ENCODE peak calls at places on chromosomes 1 and 21, in nine cellular contexts. C is mesenchymal stem cell, H is anterior cingulate cortex, B is sciatic nerve, R is transverse colon, X is mesothelial cell of epicardium, L is memory B cell, Q is cardiac septum, M is small intestine. P is an unnamed sample.

GRCh38 chr1:44220001-44220751 is 6.9 kb downstream of the DMAP1 start:
- DNase-seq in Q (no peak), X (no peak), B (no peak), M (no peak), R (no peak), C (peak), H (no peak), L (no peak), P (no peak)

GRCh38 chr1:10791117-10791951 is 5.1 kb downstream of the CASZ1 start:
- DNase-seq in C (peak), X (no peak), R (no peak), L (no peak), M (peak), Q (no peak), H (no peak), B (no peak), P (no peak)

GRCh38 chr1:111505641-111506119 is 2.2 kb upstream of the ADORA3 start:
- DNase-seq in R (peak), Q (no peak), X (no peak), C (no peak), B (no peak), H (no peak), M (no peak), L (peak), P (no peak)

GRCh38 chr1:114219247-114219872 is 65.7 kb upstream of the SYT6 start:
- DNase-seq in M (peak), H (peak), L (no peak), C (peak), R (no peak), B (no peak), Q (no peak), X (no peak), P (no peak)

GRCh38 chr1:79161077-79161476 is 154.5 kb upstream of the ADGRL4 start:
- DNase-seq in L (no peak), M (no peak), Q (no peak), X (no peak), H (no peak), B (no peak), R (no peak), C (peak), P (no peak)

GRCh38 chr1:67973061-67973460 is 77.4 kb downstream of the DIRAS3 start:
- DNase-seq in M (no peak), C (no peak), H (no peak), Q (no peak), L (no peak), X (no peak), B (no peak), R (no peak), P (no peak)

GRCh38 chr1:35539073-35539823 is 18.0 kb downstream of the KIAA0319L start:
- DNase-seq in Q (no peak), H (no peak), B (no peak), X (no peak), R (no peak), C (no peak), L (no peak), M (peak), P (no peak)

GRCh38 chr1:15188145-15188544 is 34.6 kb downstream of the TMEM51 start:
- DNase-seq in C (no peak), L (no peak), R (no peak), B (no peak), Q (no peak), H (no peak), X (no peak), M (peak), P (no peak)

GRCh38 chr1:60831780-60832179 is 250.6 kb upstream of the NFIA start:
- DNase-seq in M (peak), B (no peak), L (no peak), X (no peak), R (no peak), Q (no peak), H (no peak), C (no peak), P (no peak)

GRCh38 chr1:94713472-94714141 is 106.5 kb upstream of the SLC44A3 start:
- DNase-seq in X (no peak), R (peak), H (no peak), L (no peak), Q (peak), M (peak), B (peak), C (peak), P (peak)

GRCh38 chr1:226547754-226548191 is 791 bp upstream of the STUM start:
- DNase-seq in R (peak), H (peak), M (peak), B (peak), C (peak), Q (peak), X (no peak), L (peak), P (peak)

GRCh38 chr1:70718086-70718630 is 307.1 kb downstream of the CTH start:
- DNase-seq in C (no peak), L (no peak), B (no peak), H (no peak), Q (no peak), M (no peak), X (no peak), R (no peak), P (no peak)

GRCh38 chr1:96306809-96307208 is 414.8 kb upstream of the PTBP2 start:
- DNase-seq in H (no peak), C (peak), L (no peak), X (no peak), Q (no peak), B (no peak), M (no peak), R (no peak), P (no peak)

GRCh38 chr1:96355961-96356360 is 365.6 kb upstream of the PTBP2 start:
- DNase-seq in Q (no peak), X (no peak), B (no peak), M (no peak), R (no peak), L (no peak), H (no peak), C (no peak), P (no peak)

GRCh38 chr1:98556521-98557158 is 104.9 kb upstream of the SNX7 start:
- DNase-seq in M (peak), B (no peak), Q (no peak), C (peak), L (no peak), R (no peak), X (no peak), H (no peak), P (no peak)

GRCh38 chr1:90114521-90115141 is 119.7 kb downstream of the ZNF326 start:
- DNase-seq in L (no peak), R (no peak), Q (no peak), X (no peak), C (peak), B (no peak), H (no peak), M (peak), P (no peak)

GRCh38 chr21:43653626-43654025 is 5.7 kb downstream of the HSF2BP start:
- DNase-seq in L (no peak), M (no peak), R (no peak), B (no peak), C (no peak), X (no peak), Q (no peak), H (no peak), P (no peak)

GRCh38 chr1:56034847-56035483 is 544.4 kb downstream of the PLPP3 start:
- DNase-seq in C (peak), B (no peak), R (no peak), M (no peak), L (no peak), Q (no peak), H (no peak), X (no peak), P (no peak)

GRCh38 chr1:193988885-193989284 is 802.5 kb upstream of the B3GALT2 start:
- DNase-seq in R (no peak), Q (no peak), X (no peak), B (no peak), H (no peak), M (no peak), L (no peak), C (no peak), P (no peak)

GRCh38 chr1:190478193-190479007 is 736 bp upstream of the BRINP3 start:
- DNase-seq in X (no peak), M (peak), C (peak), R (peak), H (peak), B (no peak), Q (no peak), L (no peak), P (no peak)

GRCh38 chr1:201254625-201255469 is 28.5 kb upstream of the PKP1 start:
- DNase-seq in Q (no peak), L (peak), H (peak), R (peak), X (peak), B (peak), M (peak), C (peak), P (peak)

GRCh38 chr1:43048601-43049011 is 89.9 kb upstream of the SLC2A1 start:
- DNase-seq in M (no peak), L (no peak), R (no peak), X (no peak), H (no peak), B (no peak), Q (no peak), C (peak), P (no peak)

GRCh38 chr1:55526716-55527115 is 311.6 kb upstream of the USP24 start:
- DNase-seq in M (peak), B (no peak), H (no peak), Q (no peak), L (no peak), R (no peak), C (no peak), X (no peak), P (no peak)

GRCh38 chr1:18581420-18581880 is 49.2 kb upstream of the PAX7 start:
- DNase-seq in X (no peak), R (peak), M (no peak), L (peak), B (no peak), C (no peak), Q (no peak), H (peak), P (no peak)

GRCh38 chr1:233440952-233441401 is 113.5 kb downstream of the MAP3K21 start:
- DNase-seq in M (peak), X (no peak), C (peak), R (no peak), L (no peak), B (no peak), Q (no peak), H (no peak), P (no peak)

GRCh38 chr1:50419192-50419906 is 3.9 kb downstream of the DMRTA2 start:
- DNase-seq in Q (no peak), X (no peak), H (no peak), B (no peak), R (no peak), L (no peak), C (no peak), M (no peak), P (no peak)

GRCh38 chr1:29643838-29644440 is 407.6 kb downstream of the PTPRU start:
- DNase-seq in B (no peak), L (no peak), M (no peak), H (no peak), R (no peak), C (no peak), X (no peak), Q (no peak), P (no peak)

GRCh38 chr1:24966121-24966723 is 36.1 kb upstream of the RUNX3 start:
- DNase-seq in H (no peak), C (no peak), M (no peak), Q (no peak), B (no peak), L (no peak), X (no peak), R (no peak), P (no peak)

GRCh38 chr1:173134800-173135199 is 72.3 kb downstream of the TNFSF4 start:
- DNase-seq in Q (no peak), X (no peak), B (no peak), R (no peak), H (no peak), L (no peak), M (peak), C (no peak), P (no peak)

GRCh38 chr1:29311352-29312030 is 75.2 kb downstream of the PTPRU start:
- DNase-seq in M (no peak), B (no peak), L (no peak), R (no peak), X (no peak), C (no peak), H (no peak), Q (no peak), P (no peak)